ENCODE peak calls at places on chromosomes 13 and 19, in seven cellular contexts. One of them, this sample, is unnamed.

GRCh38 chr19:29671393-29672076 is 6.3 kb downstream of the PLEKHF1 start:
- DNase-seq in uterus: no peak
- DNase-seq in IMR-90: no peak
- DNase-seq in lower lobe of right lung: peak; percentile 78
- DNase-seq in PC-3: peak; percentile 60
- DNase-seq in neural progenitor cell: no peak
- DNase-seq in brain microvascular endothelial cell: peak; percentile 24
- DNase-seq in this sample: no peak

GRCh38 chr19:49315111-49315510 is 9.9 kb downstream of the SLC6A16 start:
- DNase-seq in neural progenitor cell: peak; percentile 44
- DNase-seq in PC-3: no peak
- DNase-seq in lower lobe of right lung: no peak
- DNase-seq in IMR-90: no peak
- DNase-seq in brain microvascular endothelial cell: no peak
- DNase-seq in uterus: no peak
- DNase-seq in this sample: no peak

GRCh38 chr13:113084943-113085540 is 20.5 kb upstream of the F7 start:
- DNase-seq in IMR-90: no peak
- DNase-seq in uterus: no peak
- DNase-seq in neural progenitor cell: no peak
- DNase-seq in brain microvascular endothelial cell: no peak
- DNase-seq in PC-3: no peak
- DNase-seq in lower lobe of right lung: peak; percentile 43
- DNase-seq in this sample: no peak

GRCh38 chr19:46035986-46036744 is 4.6 kb downstream of the IGFL4 start:
- DNase-seq in brain microvascular endothelial cell: no peak
- DNase-seq in lower lobe of right lung: no peak
- DNase-seq in PC-3: no peak
- DNase-seq in IMR-90: no peak
- DNase-seq in neural progenitor cell: no peak
- DNase-seq in uterus: no peak
- DNase-seq in this sample: no peak

GRCh38 chr19:19461671-19462622 is 53.4 kb downstream of the TSSK6 start:
- DNase-seq in lower lobe of right lung: peak; percentile 76
- DNase-seq in PC-3: no peak
- DNase-seq in neural progenitor cell: peak; percentile 85
- DNase-seq in uterus: peak; percentile 57
- DNase-seq in brain microvascular endothelial cell: no peak
- DNase-seq in IMR-90: no peak
- DNase-seq in this sample: no peak

GRCh38 chr13:91351123-91351522 is 3.6 kb downstream of the MIR17HG start:
- DNase-seq in lower lobe of right lung: no peak
- DNase-seq in IMR-90: no peak
- DNase-seq in brain microvascular endothelial cell: no peak
- DNase-seq in PC-3: no peak
- DNase-seq in neural progenitor cell: no peak
- DNase-seq in uterus: no peak
- DNase-seq in this sample: no peak

GRCh38 chr19:55600336-55601028 is 394 bp downstream of the ZNF524 start:
- DNase-seq in uterus: peak; percentile 77
- DNase-seq in PC-3: no peak
- DNase-seq in lower lobe of right lung: no peak
- DNase-seq in neural progenitor cell: peak; percentile 96
- DNase-seq in IMR-90: peak; percentile 54
- DNase-seq in brain microvascular endothelial cell: no peak
- DNase-seq in this sample: no peak

GRCh38 chr19:58543826-58544590 is at the start of gene TRIM28:
- DNase-seq in PC-3: peak; percentile 99
- DNase-seq in neural progenitor cell: peak; percentile 99
- DNase-seq in brain microvascular endothelial cell: peak; percentile 98
- DNase-seq in uterus: peak; percentile 100
- DNase-seq in lower lobe of right lung: peak; percentile 98
- DNase-seq in IMR-90: peak; percentile 99
- DNase-seq in this sample: peak; percentile 99

GRCh38 chr19:2631213-2631821 is 71.2 kb downstream of the GNG7 start:
- DNase-seq in lower lobe of right lung: peak; percentile 75
- DNase-seq in PC-3: peak; percentile 31
- DNase-seq in IMR-90: peak; percentile 12
- DNase-seq in brain microvascular endothelial cell: no peak
- DNase-seq in neural progenitor cell: no peak
- DNase-seq in uterus: no peak
- DNase-seq in this sample: no peak

GRCh38 chr13:40420160-40420740 is 246.2 kb downstream of the FOXO1 start:
- DNase-seq in brain microvascular endothelial cell: no peak
- DNase-seq in uterus: no peak
- DNase-seq in lower lobe of right lung: no peak
- DNase-seq in IMR-90: no peak
- DNase-seq in PC-3: no peak
- DNase-seq in neural progenitor cell: no peak
- DNase-seq in this sample: no peak

GRCh38 chr13:81409284-81409683 is 1068.4 kb upstream of the SPRY2 start:
- DNase-seq in IMR-90: no peak
- DNase-seq in neural progenitor cell: no peak
- DNase-seq in PC-3: peak; percentile 29
- DNase-seq in uterus: no peak
- DNase-seq in brain microvascular endothelial cell: no peak
- DNase-seq in lower lobe of right lung: no peak
- DNase-seq in this sample: no peak

GRCh38 chr19:33946535-33947323 is 150.1 kb downstream of the KCTD15 start:
- DNase-seq in IMR-90: no peak
- DNase-seq in PC-3: no peak
- DNase-seq in brain microvascular endothelial cell: no peak
- DNase-seq in lower lobe of right lung: no peak
- DNase-seq in neural progenitor cell: peak; percentile 24
- DNase-seq in uterus: no peak
- DNase-seq in this sample: no peak

GRCh38 chr13:107512551-107512950 is 702.8 kb downstream of the LIG4 start:
- DNase-seq in IMR-90: no peak
- DNase-seq in neural progenitor cell: peak; percentile 8
- DNase-seq in brain microvascular endothelial cell: no peak
- DNase-seq in lower lobe of right lung: no peak
- DNase-seq in PC-3: no peak
- DNase-seq in uterus: no peak
- DNase-seq in this sample: no peak

GRCh38 chr19:3471954-3472655 is 8.2 kb downstream of the SMIM24 start:
- DNase-seq in PC-3: peak; percentile 8
- DNase-seq in uterus: peak; percentile 63
- DNase-seq in lower lobe of right lung: no peak
- DNase-seq in IMR-90: no peak
- DNase-seq in neural progenitor cell: peak; percentile 53
- DNase-seq in brain microvascular endothelial cell: no peak
- DNase-seq in this sample: no peak

GRCh38 chr13:109735567-109735966 is 50.8 kb downstream of the IRS2 start:
- DNase-seq in uterus: no peak
- DNase-seq in brain microvascular endothelial cell: no peak
- DNase-seq in neural progenitor cell: no peak
- DNase-seq in PC-3: no peak
- DNase-seq in lower lobe of right lung: no peak
- DNase-seq in IMR-90: no peak
- DNase-seq in this sample: no peak

GRCh38 chr19:21568816-21569496 is 63.6 kb downstream of the ZNF429 start:
- DNase-seq in PC-3: no peak
- DNase-seq in IMR-90: peak; percentile 94
- DNase-seq in lower lobe of right lung: peak; percentile 82
- DNase-seq in neural progenitor cell: no peak
- DNase-seq in uterus: peak; percentile 83
- DNase-seq in brain microvascular endothelial cell: peak; percentile 0
- DNase-seq in this sample: no peak
- H3K4me3 ChIP-seq in PC-3: no peak overlapping the region
- H3K4me3 ChIP-seq in IMR-90: peak overlapping the region; percentile 88
- H3K4me3 ChIP-seq in lower lobe of right lung: peak overlapping the region; percentile 56
- H3K4me3 ChIP-seq in neural progenitor cell: no peak overlapping the region
- H3K4me3 ChIP-seq in uterus: peak overlapping the region; percentile 40
- H3K4me3 ChIP-seq in brain microvascular endothelial cell: peak overlapping the region; percentile 34
- H3K4me3 ChIP-seq in this sample: no peak overlapping the region

GRCh38 chr19:13033819-13034611 is 38.7 kb downstream of the NFIX start:
- DNase-seq in IMR-90: peak; percentile 45
- DNase-seq in uterus: peak; percentile 80
- DNase-seq in neural progenitor cell: peak; percentile 69
- DNase-seq in lower lobe of right lung: peak; percentile 79
- DNase-seq in PC-3: peak; percentile 79
- DNase-seq in brain microvascular endothelial cell: no peak
- DNase-seq in this sample: no peak

GRCh38 chr19:13031917-13032623 is 36.8 kb downstream of the NFIX start:
- DNase-seq in uterus: no peak
- DNase-seq in PC-3: peak; percentile 72
- DNase-seq in neural progenitor cell: peak; percentile 81
- DNase-seq in lower lobe of right lung: no peak
- DNase-seq in brain microvascular endothelial cell: no peak
- DNase-seq in IMR-90: peak; percentile 58
- DNase-seq in this sample: no peak

GRCh38 chr19:13032837-13033236 is 37.6 kb downstream of the NFIX start:
- DNase-seq in lower lobe of right lung: no peak
- DNase-seq in uterus: no peak
- DNase-seq in PC-3: no peak
- DNase-seq in IMR-90: no peak
- DNase-seq in neural progenitor cell: no peak
- DNase-seq in brain microvascular endothelial cell: no peak
- DNase-seq in this sample: no peak

GRCh38 chr19:13034636-13035035 is 39.4 kb downstream of the NFIX start:
- DNase-seq in IMR-90: no peak
- DNase-seq in brain microvascular endothelial cell: no peak
- DNase-seq in uterus: no peak
- DNase-seq in neural progenitor cell: no peak
- DNase-seq in lower lobe of right lung: no peak
- DNase-seq in PC-3: peak; percentile 44
- DNase-seq in this sample: no peak

GRCh38 chr19:13033244-13033643 is 38.0 kb downstream of the NFIX start:
- DNase-seq in PC-3: peak; percentile 32
- DNase-seq in brain microvascular endothelial cell: no peak
- DNase-seq in neural progenitor cell: no peak
- DNase-seq in uterus: no peak
- DNase-seq in IMR-90: no peak
- DNase-seq in lower lobe of right lung: no peak
- DNase-seq in this sample: no peak
- TF ChIP-seq CTCF in PC-3: peak; percentile 49
- TF ChIP-seq CTCF in brain microvascular endothelial cell: peak; percentile 50
- TF ChIP-seq CTCF in neural progenitor cell: peak; percentile 7
- TF ChIP-seq CTCF in uterus: no peak
- TF ChIP-seq CTCF in IMR-90: peak; percentile 39
- TF ChIP-seq CTCF in lower lobe of right lung: no peak
- TF ChIP-seq CTCF in this sample: peak; percentile 17

GRCh38 chr13:29676535-29676934 is 81.0 kb upstream of the SLC7A1 start:
- DNase-seq in neural progenitor cell: no peak
- DNase-seq in brain microvascular endothelial cell: peak; percentile 6
- DNase-seq in PC-3: no peak
- DNase-seq in uterus: no peak
- DNase-seq in IMR-90: peak; percentile 29
- DNase-seq in lower lobe of right lung: no peak
- DNase-seq in this sample: no peak
- H3K27ac ChIP-seq in neural progenitor cell: no peak overlapping the region
- H3K27ac ChIP-seq in brain microvascular endothelial cell: no peak overlapping the region
- H3K27ac ChIP-seq in PC-3: no peak overlapping the region
- H3K27ac ChIP-seq in uterus: no peak overlapping the region
- H3K27ac ChIP-seq in IMR-90: no peak overlapping the region
- H3K27ac ChIP-seq in lower lobe of right lung: no peak overlapping the region
- H3K27ac ChIP-seq in this sample: no peak overlapping the region

DNA sequence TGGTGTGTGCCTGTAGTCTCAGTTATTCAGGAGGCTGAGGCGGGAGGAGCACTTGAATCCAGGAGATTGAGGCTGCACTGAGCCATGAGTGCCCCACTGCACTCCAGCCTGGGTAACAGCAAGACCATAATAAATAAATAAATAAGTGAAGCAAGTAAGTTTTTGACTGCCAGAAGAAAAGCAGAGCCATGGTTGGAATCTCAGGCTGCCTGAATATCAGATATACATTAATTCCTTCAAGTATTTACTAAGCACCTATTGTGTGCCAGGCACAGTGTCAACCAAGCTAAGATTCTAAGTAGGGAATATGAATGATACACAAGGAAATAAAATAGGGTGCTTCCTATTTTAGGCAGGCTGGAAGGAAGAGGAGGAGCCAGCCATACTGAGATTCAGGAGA is 1.4 kb downstream of the GDF15 start:
- DNase-seq in brain microvascular endothelial cell: no peak
- DNase-seq in lower lobe of right lung: no peak
- DNase-seq in PC-3: no peak
- DNase-seq in neural progenitor cell: no peak
- DNase-seq in IMR-90: no peak
- DNase-seq in uterus: no peak
- DNase-seq in this sample: no peak
- H3K4me3 ChIP-seq in brain microvascular endothelial cell: peak overlapping the region; percentile 78
- H3K4me3 ChIP-seq in lower lobe of right lung: peak overlapping the region; percentile 53
- H3K4me3 ChIP-seq in PC-3: peak overlapping the region; percentile 61
- H3K4me3 ChIP-seq in neural progenitor cell: no peak overlapping the region
- H3K4me3 ChIP-seq in IMR-90: peak overlapping the region; percentile 83
- H3K4me3 ChIP-seq in uterus: no peak overlapping the region
- H3K4me3 ChIP-seq in this sample: peak overlapping the region; percentile 77

GRCh38 chr19:54477650-54478049 is 4.6 kb upstream of the CDC42EP5 start:
- DNase-seq in lower lobe of right lung: no peak
- DNase-seq in uterus: no peak
- DNase-seq in PC-3: peak; percentile 46
- DNase-seq in neural progenitor cell: no peak
- DNase-seq in brain microvascular endothelial cell: no peak
- DNase-seq in IMR-90: no peak
- DNase-seq in this sample: no peak

GRCh38 chr19:54480048-54480447 is 7.0 kb upstream of the CDC42EP5 start:
- DNase-seq in IMR-90: no peak
- DNase-seq in PC-3: no peak
- DNase-seq in brain microvascular endothelial cell: no peak
- DNase-seq in neural progenitor cell: no peak
- DNase-seq in lower lobe of right lung: no peak
- DNase-seq in uterus: no peak
- DNase-seq in this sample: no peak

GRCh38 chr19:54475706-54476105 is 2.6 kb upstream of the CDC42EP5 start:
- DNase-seq in neural progenitor cell: no peak
- DNase-seq in lower lobe of right lung: no peak
- DNase-seq in IMR-90: no peak
- DNase-seq in uterus: no peak
- DNase-seq in PC-3: no peak
- DNase-seq in brain microvascular endothelial cell: no peak
- DNase-seq in this sample: no peak

GRCh38 chr19:54481326-54481930 is 8.3 kb upstream of the CDC42EP5 start:
- DNase-seq in neural progenitor cell: peak; percentile 93
- DNase-seq in uterus: no peak
- DNase-seq in lower lobe of right lung: no peak
- DNase-seq in brain microvascular endothelial cell: no peak
- DNase-seq in PC-3: peak; percentile 60
- DNase-seq in IMR-90: peak; percentile 33
- DNase-seq in this sample: no peak

DNA sequence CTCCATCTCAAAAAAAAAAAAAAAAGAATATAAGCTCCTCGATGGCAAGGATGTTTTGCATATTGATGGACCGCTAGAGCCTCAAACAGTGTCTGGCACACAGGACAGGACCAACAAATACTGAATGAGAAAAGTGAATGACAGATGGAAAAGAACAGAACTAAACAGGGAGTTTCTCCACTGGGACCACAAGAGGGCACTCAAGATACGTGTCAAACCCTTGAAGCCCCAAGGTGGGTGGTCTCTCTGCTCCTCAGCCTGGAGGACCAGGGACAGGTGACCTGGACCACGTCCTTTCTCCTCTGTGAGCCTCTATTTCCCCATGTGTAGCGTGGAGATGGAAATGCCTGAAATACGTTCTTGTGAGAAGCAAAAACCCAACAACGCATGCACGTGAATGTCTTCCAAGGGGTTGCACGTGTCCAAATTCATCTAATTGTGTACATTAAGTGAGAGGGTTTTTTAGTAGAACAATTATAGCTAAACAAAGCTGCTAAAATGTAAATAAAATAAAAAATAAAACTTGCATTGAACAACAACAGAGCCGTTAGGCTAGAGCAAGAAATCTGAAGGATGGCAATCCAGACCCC is 5.7 kb upstream of the CDC42EP5 start:
- DNase-seq in uterus: no peak
- DNase-seq in lower lobe of right lung: no peak
- DNase-seq in brain microvascular endothelial cell: no peak
- DNase-seq in neural progenitor cell: peak; percentile 93
- DNase-seq in PC-3: peak; percentile 61
- DNase-seq in IMR-90: peak; percentile 49
- DNase-seq in this sample: no peak
- TF ChIP-seq CTCF in uterus: no peak
- TF ChIP-seq CTCF in lower lobe of right lung: peak; percentile 59
- TF ChIP-seq CTCF in brain microvascular endothelial cell: peak; percentile 78
- TF ChIP-seq CTCF in neural progenitor cell: peak; percentile 80
- TF ChIP-seq CTCF in PC-3: peak; percentile 79
- TF ChIP-seq CTCF in IMR-90: peak; percentile 54
- TF ChIP-seq CTCF in this sample: peak; percentile 76

This sample was measured in AG04450.